ENCODE peak calls at places on chromosomes 5 and 9, in seven cellular contexts. M, V, I, B, X, Z and P are unnamed samples.
A peak's percentile ranks its signal among the peaks of the same experiment; 100 is the strongest.

GRCh38 chr5:74543162-74543995 is 97.1 kb downstream of the ENC1 start:
- DNase-seq in B (peak; percentile 99), I (no peak), V (no peak), M (peak; percentile 78), X (peak; percentile 97), Z (peak; percentile 92), P (no peak)

GRCh38 chr9:16002816-16003215 is 450.0 kb downstream of the CCDC171 start:
- DNase-seq in M (no peak), Z (peak; percentile 47), B (no peak), X (no peak), V (no peak), I (no peak), P (no peak)

GRCh38 chr9:134367796-134368490 is 41.7 kb downstream of the RXRA start:
- DNase-seq in M (peak; percentile 63), Z (no peak), V (no peak), B (peak; percentile 86), X (no peak), I (no peak), P (no peak)

GRCh38 chr9:115116620-115117284 is 1.2 kb downstream of the TNC start:
- DNase-seq in V (no peak), Z (peak; percentile 55), B (no peak), M (no peak), X (no peak), I (no peak), P (no peak)

GRCh38 chr9:118331622-118332045 is 627.4 kb downstream of the TLR4 start:
- DNase-seq in I (no peak), Z (peak; percentile 53), M (no peak), V (no peak), B (no peak), X (peak; percentile 74), P (no peak)

GRCh38 chr5:73170522-73170921 is 2.5 kb upstream of the TMEM174 start:
- DNase-seq in B (peak; percentile 68), Z (peak; percentile 36), I (peak; percentile 36), X (no peak), V (no peak), M (peak; percentile 5), P (no peak)

GRCh38 chr5:40356248-40356647 is 323.5 kb upstream of the PTGER4 start:
- DNase-seq in X (no peak), M (no peak), Z (no peak), B (no peak), I (no peak), V (no peak), P (no peak)

GRCh38 chr5:31235381-31235780 is 41.9 kb downstream of the CDH6 start:
- DNase-seq in M (no peak), I (no peak), V (no peak), X (no peak), B (peak; percentile 71), Z (no peak), P (no peak)

GRCh38 chr5:115423541-115423940 is 121.0 kb downstream of the FEM1C start:
- DNase-seq in X (no peak), B (no peak), I (peak; percentile 74), M (peak; percentile 40), V (peak; percentile 82), Z (no peak), P (no peak)

GRCh38 chr5:151223447-151224264 is at the start of gene CCDC69:
- DNase-seq in B (peak; percentile 59), V (peak; percentile 90), X (no peak), I (peak; percentile 81), Z (peak; percentile 77), M (peak; percentile 82), P (no peak)

GRCh38 chr5:173472784-173473278 is 143.6 kb downstream of the BOD1 start:
- DNase-seq in Z (no peak), B (no peak), I (no peak), V (no peak), X (peak; percentile 35), M (peak; percentile 45), P (no peak)

GRCh38 chr5:174999581-174999980 is 275.2 kb downstream of the MSX2 start:
- DNase-seq in V (no peak), M (no peak), B (no peak), Z (no peak), I (no peak), X (no peak), P (no peak)

GRCh38 chr5:168390491-168390890 is 95.8 kb upstream of the RARS1 start:
- DNase-seq in V (no peak), I (no peak), X (no peak), Z (peak; percentile 59), B (no peak), M (peak; percentile 79), P (no peak)

GRCh38 chr5:151005187-151005974 is 15.0 kb upstream of the GPX3 start:
- DNase-seq in V (no peak), X (no peak), M (peak; percentile 45), Z (no peak), I (peak; percentile 38), B (no peak), P (no peak)

DNA sequence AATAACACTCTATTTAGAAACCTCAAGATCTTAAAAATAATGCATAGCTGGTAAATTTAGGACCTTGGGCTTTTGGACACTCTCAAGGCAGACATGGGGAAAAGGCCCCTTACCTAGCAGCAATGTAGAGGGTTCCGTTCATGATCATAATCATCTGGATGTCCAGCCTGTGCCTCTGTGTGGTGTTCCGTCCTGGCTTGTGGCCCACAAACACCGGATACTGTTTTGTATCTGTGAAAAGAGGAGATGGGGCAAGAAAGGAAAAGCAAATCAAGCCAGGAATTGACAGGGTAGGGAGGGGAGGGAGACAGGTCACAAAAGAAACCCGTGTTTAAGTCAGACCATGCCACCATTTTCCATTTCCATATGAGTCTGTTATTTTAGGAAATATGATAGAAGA is 72.5 kb downstream of the SEMA6A start:
- DNase-seq in X (no peak), V (no peak), Z (no peak), I (no peak), M (no peak), B (no peak), P (no peak)
- H3K4me3 ChIP-seq in X (no peak overlapping the region), V (no peak overlapping the region), Z (no peak overlapping the region), I (no peak overlapping the region), M (no peak overlapping the region), B (no peak overlapping the region), P (no peak overlapping the region)

GRCh38 chr9:79559501-79560181 is 12.1 kb upstream of the TLE4 start:
- DNase-seq in I (no peak), M (no peak), Z (no peak), B (peak; percentile 20), X (no peak), V (no peak), P (no peak)
- H3K27ac ChIP-seq in I (no peak overlapping the region), M (no peak overlapping the region), Z (no peak overlapping the region), B (no peak overlapping the region), X (no peak overlapping the region), V (no peak overlapping the region), P (no peak overlapping the region)

GRCh38 chr5:68994645-68995044 is 99.2 kb upstream of the SLC30A5 start:
- DNase-seq in X (no peak), M (no peak), I (no peak), Z (no peak), B (no peak), V (no peak), P (no peak)
- H3K4me1 ChIP-seq in X (no peaks in the 10 kb centered on the region), M (no peaks in the 10 kb centered on the region), I (no peaks in the 10 kb centered on the region), Z (no peaks in the 10 kb centered on the region), B (no peaks in the 10 kb centered on the region), V (no peaks in the 10 kb centered on the region), P (no peaks in the 10 kb centered on the region)

GRCh38 chr5:76404694-76405306 is 1.7 kb downstream of the IQGAP2 start:
- DNase-seq in I (no peak), M (no peak), B (no peak), X (no peak), V (no peak), Z (no peak), P (no peak)

GRCh38 chr5:76406567-76407155 is 3.6 kb downstream of the IQGAP2 start:
- DNase-seq in B (no peak), X (no peak), M (no peak), Z (no peak), I (no peak), V (no peak), P (no peak)

GRCh38 chr5:76403963-76404693 is 1.0 kb downstream of the IQGAP2 start:
- DNase-seq in X (no peak), M (peak; percentile 96), Z (no peak), I (peak; percentile 77), V (peak; percentile 63), B (peak; percentile 61), P (peak; percentile 70)

GRCh38 chr5:76408104-76408644 is 5.1 kb downstream of the IQGAP2 start:
- DNase-seq in V (no peak), M (no peak), B (no peak), X (no peak), Z (no peak), I (no peak), P (no peak)

DNA sequence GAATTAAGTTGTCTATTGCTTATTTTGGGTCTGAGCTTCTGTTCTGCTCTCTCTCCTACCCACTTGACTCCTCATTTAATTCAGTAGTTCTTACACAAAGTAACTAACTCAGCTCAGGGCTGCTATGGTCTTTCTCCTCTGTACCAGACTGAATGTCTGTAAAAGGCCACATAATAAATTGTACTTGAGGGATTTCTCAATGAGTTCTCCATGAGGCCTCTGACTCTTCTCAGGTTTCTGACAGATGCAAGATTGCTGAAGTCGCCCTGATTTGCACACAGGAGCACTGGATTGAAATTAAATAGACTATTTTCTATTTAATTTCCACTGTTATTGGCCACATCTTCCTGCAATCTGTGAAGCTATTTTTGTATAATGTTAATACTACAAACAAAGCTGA is 2.9 kb downstream of the IQGAP2 start:
- DNase-seq in Z (no peak), V (no peak), M (no peak), B (no peak), X (no peak), I (no peak), P (no peak)
- H3K4me3 ChIP-seq in Z (no peak overlapping the region), V (no peak overlapping the region), M (no peak overlapping the region), B (no peak overlapping the region), X (no peak overlapping the region), I (no peak overlapping the region), P (no peak overlapping the region)

GRCh38 chr5:96655085-96655484 is 7.1 kb upstream of the CAST start:
- DNase-seq in B (no peak), Z (no peak), V (no peak), X (no peak), M (no peak), I (no peak), P (no peak)
- H3K27ac ChIP-seq in B (no peak overlapping the region), Z (peak overlapping the region; percentile 96), V (no peak overlapping the region), X (peak overlapping the region; percentile 94), M (no peak overlapping the region), I (no peak overlapping the region), P (no peak overlapping the region)

DNA sequence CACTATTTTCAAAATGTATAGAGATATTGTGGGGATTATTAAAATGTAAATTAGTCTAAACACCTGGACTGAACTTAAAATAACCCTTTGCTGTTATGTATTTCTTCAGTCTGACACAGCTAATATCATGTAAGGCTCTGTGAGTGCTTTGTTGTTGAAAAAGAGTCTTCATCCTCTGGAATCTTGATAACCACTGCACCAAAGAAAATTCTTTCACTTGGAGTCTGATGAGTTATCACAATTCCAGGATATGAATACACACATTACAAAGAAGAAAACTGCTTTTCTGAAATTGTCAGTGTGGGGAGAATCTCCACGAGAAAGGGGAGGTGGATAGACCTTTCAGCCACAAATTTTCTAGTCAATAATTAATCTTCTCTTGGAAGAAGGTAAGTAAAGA is 42.3 kb upstream of the TARS1 start:
- DNase-seq in M (no peak), V (no peak), Z (no peak), I (no peak), B (no peak), X (no peak), P (no peak)
- H3K4me1 ChIP-seq in M (peaks cover 6% of the 10 kb centered on the region), V (no peaks in the 10 kb centered on the region), Z (peaks cover 31% of the 10 kb centered on the region), I (no peaks in the 10 kb centered on the region), B (no peaks in the 10 kb centered on the region), X (peaks cover 31% of the 10 kb centered on the region), P (no peaks in the 10 kb centered on the region)